ENCODE peak calls at places on chromosomes 5 and 9, in six cellular contexts. E is IMR-90, J is adrenal gland, S is breast epithelium, F is right lobe of liver, A is A549. G is an unnamed sample.

GRCh38 chr5:111058064-111058463 is 13.4 kb upstream of the TSLP start:
- DNase-seq in J (no peak), A (no peak), S (no peak), E (no peak), F (no peak), G (no peak)

GRCh38 chr9:136327313-136327971 is at the start of gene GPSM1:
- DNase-seq in E (peak), J (no peak), A (no peak), F (no peak), S (no peak), G (no peak)

GRCh38 chr9:28093141-28093540 is 519.9 kb upstream of the C9orf72 start:
- DNase-seq in J (no peak), S (no peak), A (no peak), E (no peak), F (no peak), G (no peak)

GRCh38 chr9:79756414-79756813 is 184.6 kb downstream of the TLE4 start:
- DNase-seq in S (no peak), E (no peak), J (no peak), F (no peak), A (no peak), G (no peak)

GRCh38 chr9:126517751-126518261 is 95.9 kb upstream of the LMX1B start:
- DNase-seq in J (no peak), F (no peak), E (no peak), S (no peak), A (no peak), G (no peak)

GRCh38 chr5:39328731-39329130 is 35.6 kb downstream of the C9 start:
- DNase-seq in S (no peak), E (no peak), J (no peak), F (no peak), A (no peak), G (no peak)

GRCh38 chr5:32712463-32713395 is 1.6 kb downstream of the NPR3 start:
- DNase-seq in A (no peak), F (no peak), J (no peak), S (no peak), E (peak), G (no peak)

GRCh38 chr9:69097923-69098593 is 62.5 kb downstream of the FXN start:
- DNase-seq in A (no peak), S (no peak), E (peak), F (no peak), J (no peak), G (no peak)

GRCh38 chr9:135081731-135082130 is 5.7 kb upstream of the OLFM1 start:
- DNase-seq in F (peak), J (no peak), S (peak), E (no peak), A (no peak), G (no peak)

GRCh38 chr9:37486616-37487544 is 1.1 kb downstream of the POLR1E start:
- DNase-seq in E (peak), J (peak), F (no peak), A (no peak), S (no peak), G (no peak)

GRCh38 chr9:124285490-124285889 is 27.7 kb downstream of the NEK6 start:
- DNase-seq in J (no peak), F (no peak), S (no peak), A (no peak), E (no peak), G (no peak)

GRCh38 chr9:137757613-137758029 is 120.0 kb upstream of the CACNA1B start:
- DNase-seq in F (no peak), A (peak), E (peak), J (peak), S (no peak), G (no peak)

DNA sequence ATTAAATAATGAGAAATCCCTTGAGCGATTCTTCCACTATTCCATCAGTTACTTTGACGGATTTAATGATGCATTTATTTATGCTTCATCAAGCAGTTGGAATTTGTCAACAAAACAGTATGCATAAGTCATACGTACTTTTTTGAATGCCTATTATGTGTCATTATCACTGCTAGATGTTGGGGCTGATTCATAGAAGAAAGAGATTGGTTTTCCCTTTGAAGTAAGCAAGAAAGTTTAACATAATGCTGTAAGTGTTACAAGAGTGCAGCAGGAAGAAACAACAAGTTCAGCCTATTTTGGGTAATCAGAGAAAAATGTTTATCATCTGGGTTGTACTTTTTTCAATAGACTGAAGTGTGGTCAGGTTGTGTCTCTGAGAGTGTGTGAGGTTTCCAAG is 121.3 kb upstream of the RANBP3L start:
- DNase-seq in J (no peak), S (no peak), E (no peak), F (no peak), A (no peak), G (no peak)
- H3K27ac ChIP-seq in J (no peak), S (no peak), E (no peak), F (no peak), A (no peak), G (no peak)

DNA sequence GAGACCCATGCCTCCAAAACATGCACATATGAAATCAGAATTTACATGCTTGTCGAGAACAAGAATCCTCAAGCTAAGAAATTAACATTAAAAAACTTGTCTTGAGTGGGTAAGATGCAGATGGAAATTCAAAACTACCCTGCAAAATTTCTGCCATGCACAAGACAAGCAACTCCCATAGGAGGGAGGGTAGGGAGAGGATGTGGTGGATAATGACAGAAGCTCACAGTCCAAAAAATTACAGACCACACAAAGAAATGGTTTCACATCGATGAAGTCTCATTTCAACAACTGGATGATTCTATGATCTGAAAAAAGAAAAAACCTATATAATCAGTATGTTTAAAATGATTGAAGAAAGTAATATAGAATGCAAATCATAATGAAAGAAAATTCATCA is 319.9 kb upstream of the PTGER4 start:
- DNase-seq in E (no peak), F (no peak), J (no peak), A (no peak), S (no peak), G (no peak)
- TF ChIP-seq POLR2A in E (no peak), F (no peak), J (no peak), A (no peak), S (no peak), G (no peak)

GRCh38 chr5:132495063-132495671 is 4.6 kb upstream of the IRF1 start:
- DNase-seq in A (no peak), J (peak), F (no peak), E (no peak), S (peak), G (no peak)

GRCh38 chr5:132493821-132494220 is 3.2 kb upstream of the IRF1 start:
- DNase-seq in E (no peak), F (no peak), S (no peak), J (peak), A (no peak), G (no peak)

GRCh38 chr5:132492386-132492785 is 1.8 kb upstream of the IRF1 start:
- DNase-seq in A (no peak), E (peak), S (no peak), F (no peak), J (no peak), G (no peak)

GRCh38 chr5:132491368-132492364 is 1.1 kb upstream of the IRF1 start:
- DNase-seq in E (no peak), S (no peak), J (peak), F (no peak), A (no peak), G (no peak)

DNA sequence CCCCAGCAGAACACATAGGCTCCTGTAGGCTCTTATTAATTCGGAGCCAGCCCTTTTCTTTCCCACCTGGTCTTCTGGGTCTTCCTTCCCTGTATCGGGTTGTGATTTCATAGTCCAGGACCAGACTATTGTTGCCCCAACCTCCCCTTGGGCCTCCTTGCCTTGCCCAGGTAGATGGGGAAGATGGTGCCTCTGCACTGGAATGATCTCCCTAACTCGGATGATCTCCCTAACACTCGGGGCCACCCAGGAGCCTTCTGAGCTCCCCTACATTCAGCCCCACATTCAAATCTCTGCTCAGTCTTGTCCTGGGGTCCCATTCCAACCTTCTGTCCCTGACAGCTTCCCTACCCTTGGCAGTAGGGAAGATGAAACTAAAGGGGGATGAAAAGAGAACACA is 2.7 kb upstream of the IRF1 start:
- DNase-seq in F (no peak), A (no peak), J (peak), S (peak), E (no peak), G (no peak)
- TF ChIP-seq CTCF in F (no peak), A (no peak), J (no peak), S (no peak), E (no peak), G (no peak)

GRCh38 chr5:93585753-93586385 is 2.8 kb downstream of the NR2F1 start:
- DNase-seq in J (peak), A (no peak), E (peak), F (no peak), S (no peak), G (no peak)

GRCh38 chr5:93583525-93583798 is 440 bp downstream of the NR2F1 start:
- DNase-seq in A (peak), E (peak), J (no peak), F (no peak), S (no peak), G (no peak)

GRCh38 chr5:93583799-93584530 is 943 bp downstream of the NR2F1 start:
- DNase-seq in E (peak), J (peak), S (no peak), A (peak), F (no peak), G (no peak)

GRCh38 chr5:93584531-93585053 is 1.6 kb downstream of the NR2F1 start:
- DNase-seq in A (no peak), E (no peak), S (no peak), F (no peak), J (no peak), G (no peak)

GRCh38 chr5:93585054-93585751 is 2.2 kb downstream of the NR2F1 start:
- DNase-seq in F (no peak), A (peak), E (no peak), S (no peak), J (peak), G (no peak)
- H3K27ac ChIP-seq in F (peak), A (peak), E (peak), S (peak), J (peak), G (no peak)

G was measured in gastrocnemius medialis.